ENCODE peak calls at places on chromosome 7, in four cellular contexts. P, X, A and R are unnamed samples.
A peak's percentile ranks its signal among the peaks of the same experiment; 100 is the strongest.

GRCh38 chr7:375491-375821 is 85.5 kb downstream of the FOXL3 start:
- DNase-seq in X (peak; percentile 69), A (no peak), P (peak; percentile 43), R (no peak)

GRCh38 chr7:132049462-132050304 is 493.3 kb upstream of the PODXL start:
- DNase-seq in P (no peak), X (no peak), A (no peak), R (peak; percentile 31)

GRCh38 chr7:28666144-28666543 is 253.8 kb downstream of the CREB5 start:
- DNase-seq in A (no peak), P (no peak), X (no peak), R (peak; percentile 83)

GRCh38 chr7:50728184-50728583 is 54.5 kb downstream of the GRB10 start:
- DNase-seq in X (no peak), P (no peak), A (peak; percentile 45), R (peak; percentile 59)

GRCh38 chr7:33379891-33380525 is 250.6 kb downstream of the BBS9 start:
- DNase-seq in X (no peak), A (no peak), P (no peak), R (no peak)

GRCh38 chr7:32034052-32034451 is 36.2 kb downstream of the PDE1C start:
- DNase-seq in X (no peak), P (no peak), A (no peak), R (no peak)

GRCh38 chr7:80775972-80776371 is 137.5 kb downstream of the CD36 start:
- DNase-seq in X (no peak), A (no peak), P (no peak), R (no peak)

GRCh38 chr7:127582361-127582760 is 3.0 kb downstream of the GCC1 start:
- DNase-seq in A (peak; percentile 66), X (no peak), P (no peak), R (peak; percentile 63)

GRCh38 chr7:30933124-30933893 is 21.7 kb downstream of the AQP1 start:
- DNase-seq in A (no peak), P (peak; percentile 42), X (peak; percentile 41), R (no peak)

GRCh38 chr7:16846611-16847165 is 35.1 kb downstream of the AGR3 start:
- DNase-seq in X (no peak), A (no peak), P (no peak), R (no peak)

GRCh38 chr7:152140560-152140959 is 115.1 kb downstream of the GALNT11 start:
- DNase-seq in A (no peak), P (no peak), X (no peak), R (no peak)

GRCh38 chr7:124354206-124354605 is 321.3 kb upstream of the TMEM229A start:
- DNase-seq in X (no peak), P (no peak), A (no peak), R (no peak)

GRCh38 chr7:84187813-84188212 is 6.8 kb downstream of the SEMA3A start:
- DNase-seq in A (no peak), X (no peak), P (no peak), R (peak; percentile 53)

GRCh38 chr7:2572101-2572842 is 13.5 kb downstream of the IQCE start:
- DNase-seq in X (peak; percentile 52), P (no peak), A (no peak), R (peak; percentile 78)

GRCh38 chr7:92717601-92717981 is 118.8 kb downstream of the CDK6 start:
- DNase-seq in X (no peak), A (no peak), P (no peak), R (peak; percentile 46)

GRCh38 chr7:2154831-2155230 is 77.9 kb downstream of the MAD1L1 start:
- DNase-seq in A (no peak), P (no peak), X (peak; percentile 58), R (no peak)

GRCh38 chr7:2481195-2481594 is 5.0 kb upstream of the GRIFIN start:
- DNase-seq in P (no peak), X (no peak), A (no peak), R (no peak)

GRCh38 chr7:121547341-121548092 is 151.4 kb upstream of the FAM3C start:
- DNase-seq in P (no peak), X (no peak), A (no peak), R (peak; percentile 77)

GRCh38 chr7:127653396-127653795 is 1.4 kb downstream of the SND1 start:
- DNase-seq in A (no peak), X (no peak), P (no peak), R (no peak)

GRCh38 chr7:115097175-115097671 is 175.3 kb downstream of the MDFIC start:
- DNase-seq in P (no peak), X (no peak), A (no peak), R (peak; percentile 81)

GRCh38 chr7:130566168-130566897 is 74.4 kb downstream of the MEST start:
- DNase-seq in X (no peak), P (no peak), A (peak; percentile 92), R (peak; percentile 50)

GRCh38 chr7:84218681-84219080 is 24.1 kb upstream of the SEMA3A start:
- DNase-seq in A (no peak), P (no peak), X (no peak), R (peak; percentile 69)

GRCh38 chr7:95056107-95056689 is 148.8 kb downstream of the PPP1R9A start:
- DNase-seq in A (no peak), X (no peak), P (no peak), R (no peak)

GRCh38 chr7:103343758-103344452 is 662 bp downstream of the DNAJC2 start:
- DNase-seq in A (no peak), P (no peak), X (no peak), R (peak; percentile 40)

GRCh38 chr7:113392841-113393540 is 274.6 kb upstream of the SMIM30 start:
- DNase-seq in P (no peak), X (no peak), A (no peak), R (no peak)

GRCh38 chr7:148700693-148701092 is 2.0 kb downstream of the CUL1 start:
- DNase-seq in X (no peak), A (peak; percentile 17), P (no peak), R (peak; percentile 44)

GRCh38 chr7:36527549-36527913 is 137.9 kb downstream of the ANLN start:
- DNase-seq in A (no peak), P (no peak), X (no peak), R (no peak)

GRCh38 chr7:123041085-123041484 is 45.6 kb upstream of the TAS2R16 start:
- DNase-seq in X (no peak), P (no peak), A (no peak), R (no peak)

GRCh38 chr7:30743371-30744074 is 8.4 kb upstream of the INMT start:
- DNase-seq in X (no peak), A (peak; percentile 36), P (no peak), R (peak; percentile 47)

GRCh38 chr7:90618880-90619279 is 22.8 kb downstream of the CDK14 start:
- DNase-seq in P (no peak), A (no peak), X (no peak), R (no peak)

GRCh38 chr7:84744388-84744787 is 442.5 kb downstream of the SEMA3D start:
- DNase-seq in P (no peak), X (no peak), A (no peak), R (no peak)

DNA sequence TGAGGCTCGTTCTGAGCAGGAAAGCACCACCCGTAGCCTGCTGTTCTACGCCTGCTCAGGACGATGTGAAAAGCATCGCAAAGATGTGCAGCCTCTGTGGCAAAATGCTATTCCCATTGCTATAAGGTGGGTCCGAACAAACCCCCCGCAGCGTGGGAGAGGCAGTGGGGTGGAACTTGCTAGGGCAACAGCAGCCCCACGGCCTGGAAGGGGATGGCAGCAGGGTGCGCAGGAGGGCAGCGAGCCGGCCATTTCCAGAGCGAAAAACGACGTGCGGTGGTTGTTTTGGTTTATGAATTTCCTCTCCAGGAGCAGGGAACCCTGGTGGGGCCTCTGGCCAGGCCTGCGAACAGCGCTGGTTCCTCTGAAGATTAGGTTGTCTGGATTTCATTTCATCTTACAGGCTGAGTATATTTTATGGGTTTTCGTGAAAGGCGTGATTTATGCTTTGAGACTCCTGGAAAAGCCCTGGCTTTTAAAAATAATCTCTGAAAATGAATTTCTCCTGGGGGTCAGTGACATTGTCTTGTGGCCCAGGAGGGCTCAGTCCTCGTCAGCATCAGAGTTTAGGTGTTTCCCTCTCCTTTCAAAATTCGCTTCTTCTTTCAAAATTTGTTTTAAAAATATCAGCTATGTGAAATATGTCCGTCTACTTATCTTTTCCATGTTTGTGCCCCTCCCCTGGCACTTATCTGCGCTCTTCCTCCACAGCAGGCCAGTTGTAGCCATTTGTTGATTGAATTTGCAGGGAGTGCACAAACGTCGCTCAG is 42.3 kb upstream of the UBE3C start:
- DNase-seq in P (no peak), A (no peak), X (no peak), R (no peak)
- H3K4me3 ChIP-seq in P (no peak overlapping the region), A (no peak overlapping the region), X (no peak overlapping the region), R (no peak overlapping the region)

GRCh38 chr7:139749545-139749944 is 28.3 kb downstream of the HIPK2 start:
- DNase-seq in P (no peak), X (no peak), A (no peak), R (no peak)

GRCh38 chr7:139750459-139751095 is 27.2 kb downstream of the HIPK2 start:
- DNase-seq in A (no peak), P (no peak), X (no peak), R (no peak)

GRCh38 chr7:139748373-139748765 is 29.4 kb downstream of the HIPK2 start:
- DNase-seq in A (no peak), X (peak; percentile 83), P (no peak), R (no peak)

GRCh38 chr7:139747662-139748372 is 30.0 kb downstream of the HIPK2 start:
- DNase-seq in A (no peak), X (no peak), P (no peak), R (no peak)

GRCh38 chr7:139748936-139749335 is 28.9 kb downstream of the HIPK2 start:
- DNase-seq in X (no peak), A (no peak), P (no peak), R (no peak)
- H3K4me3 ChIP-seq in X (no peak overlapping the region), A (no peak overlapping the region), P (no peak overlapping the region), R (no peak overlapping the region)

GRCh38 chr7:44144968-44145418 is 3.9 kb upstream of the MYL7 start:
- DNase-seq in A (no peak), P (peak; percentile 41), X (peak; percentile 76), R (no peak)

GRCh38 chr7:44147026-44147881 is 6.1 kb upstream of the MYL7 start:
- DNase-seq in X (peak; percentile 67), A (no peak), P (peak; percentile 53), R (no peak)

GRCh38 chr7:44144426-44144967 is 3.4 kb upstream of the MYL7 start:
- DNase-seq in P (peak; percentile 46), X (peak; percentile 53), A (no peak), R (no peak)

GRCh38 chr7:44145419-44145968 is 4.4 kb upstream of the MYL7 start:
- DNase-seq in A (no peak), X (peak; percentile 79), P (peak; percentile 46), R (no peak)

GRCh38 chr7:44145969-44146897 is 5.1 kb upstream of the MYL7 start:
- DNase-seq in P (peak; percentile 59), A (peak; percentile 79), X (peak; percentile 96), R (peak; percentile 31)
- H3K4me3 ChIP-seq in P (peak overlapping the region; percentile 41), A (peak overlapping the region; percentile 59), X (peak overlapping the region; percentile 24), R (peak overlapping the region; percentile 36)

DNA sequence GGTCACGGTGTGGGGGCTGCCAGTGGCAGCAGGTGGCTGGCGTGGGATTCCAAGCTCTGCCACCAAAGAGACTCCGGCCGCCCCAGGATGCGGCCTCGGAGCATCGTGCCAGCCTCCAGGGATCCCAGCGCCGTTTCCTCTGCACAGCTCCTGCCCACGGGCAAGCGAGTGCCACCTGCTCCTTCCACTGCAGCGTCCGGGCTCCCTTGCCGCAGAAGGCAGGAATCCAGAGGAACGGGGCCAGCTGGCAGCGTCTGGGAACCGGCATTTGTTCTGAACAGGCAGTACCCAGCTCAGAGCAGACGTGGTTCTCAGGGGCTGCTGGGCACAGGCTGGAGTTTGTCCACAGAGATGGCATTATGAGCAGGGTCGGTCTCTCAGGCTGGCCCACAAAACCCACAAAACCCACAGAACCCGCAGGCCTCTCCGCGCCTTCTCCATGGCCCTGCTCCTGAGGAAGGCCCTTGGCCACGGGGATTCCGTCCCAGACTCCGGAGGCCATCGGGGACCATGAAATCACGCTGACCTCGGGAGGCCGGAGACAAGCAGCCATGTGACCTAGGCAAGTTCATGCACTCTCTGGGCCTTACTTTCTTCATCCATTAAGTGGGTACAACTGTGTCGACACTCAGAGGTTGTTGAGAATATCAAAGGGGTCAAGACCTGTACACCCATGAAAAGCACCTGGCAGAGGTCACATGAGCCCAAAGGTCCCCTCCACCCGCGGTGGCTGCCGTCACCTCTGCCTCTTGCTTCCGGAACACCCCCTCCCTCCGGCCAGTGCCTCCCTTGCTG is 72.1 kb upstream of the TNRC18 start:
- DNase-seq in X (peak; percentile 94), P (peak; percentile 92), A (peak; percentile 76), R (no peak)
- H3K4me3 ChIP-seq in X (no peak overlapping the region), P (no peak overlapping the region), A (no peak overlapping the region), R (no peak overlapping the region)